ENCODE peak calls at places on chromosome 14, in four cellular contexts. P is WTC11, D is PC-3, U is tibial artery. V is an unnamed sample.

GRCh38 chr14:65827520-65827919 is 415.0 kb downstream of the FUT8 start:
- DNase-seq in U (no peak), D (no peak), P (no peak), V (no peak)

GRCh38 chr14:40119321-40119720 is 687.1 kb upstream of the FBXO33 start:
- DNase-seq in D (peak; percentile 61), U (no peak), P (no peak), V (no peak)

GRCh38 chr14:104355949-104356737 is 217.8 kb downstream of the KIF26A start:
- DNase-seq in P (no peak), D (no peak), U (peak; percentile 16), V (no peak)

GRCh38 chr14:86057018-86057667 is 527.2 kb downstream of the FLRT2 start:
- DNase-seq in U (no peak), P (peak; percentile 30), D (peak; percentile 36), V (peak; percentile 30)

GRCh38 chr14:34837801-34838322 is 37.3 kb downstream of the BAZ1A start:
- DNase-seq in D (peak; percentile 66), U (no peak), P (no peak), V (no peak)

GRCh38 chr14:96117101-96117897 is 78.1 kb downstream of the C14orf132 start:
- DNase-seq in P (no peak), U (no peak), D (peak; percentile 14), V (no peak)

GRCh38 chr14:82422186-82422585 is 888.5 kb upstream of the SEL1L start:
- DNase-seq in P (no peak), D (no peak), U (no peak), V (no peak)

GRCh38 chr14:22991852-22992251 is 9.5 kb upstream of the AJUBA start:
- DNase-seq in D (no peak), U (no peak), P (no peak), V (no peak)

GRCh38 chr14:67817750-67818438 is 1.5 kb upstream of the ZFYVE26 start:
- DNase-seq in U (no peak), D (no peak), P (no peak), V (no peak)

GRCh38 chr14:100872241-100872640 is 31.3 kb downstream of the RTL1 start:
- DNase-seq in P (no peak), U (no peak), D (no peak), V (no peak)

GRCh38 chr14:68124885-68125731 is 305.5 kb downstream of the RAD51B start:
- DNase-seq in D (peak; percentile 79), U (no peak), P (no peak), V (no peak)

GRCh38 chr14:96016761-96017160 is 22.4 kb upstream of the C14orf132 start:
- DNase-seq in P (no peak), D (no peak), U (no peak), V (no peak)

GRCh38 chr14:71206766-71207371 is 299.6 kb downstream of the PCNX1 start:
- DNase-seq in D (peak; percentile 85), P (no peak), U (peak; percentile 67), V (no peak)

GRCh38 chr14:70896317-70896716 is 10.9 kb upstream of the PCNX1 start:
- DNase-seq in D (no peak), P (no peak), U (no peak), V (no peak)

GRCh38 chr14:22735096-22735495 is 31.4 kb upstream of the OXA1L start:
- DNase-seq in P (no peak), D (no peak), U (no peak), V (no peak)

GRCh38 chr14:49586673-49587460 is 687 bp upstream of the RPS29 start:
- DNase-seq in D (peak; percentile 91), P (peak; percentile 39), U (no peak), V (peak; percentile 32)

GRCh38 chr14:95460647-95461478 is 55.6 kb downstream of the SYNE3 start:
- DNase-seq in U (no peak), P (peak; percentile 22), D (peak; percentile 45), V (peak; percentile 14)

GRCh38 chr14:59679872-59680271 is 103.3 kb upstream of the CCDC175 start:
- DNase-seq in U (peak; percentile 84), D (no peak), P (no peak), V (no peak)

GRCh38 chr14:72680853-72681640 is 212.9 kb downstream of the DPF3 start:
- DNase-seq in P (no peak), D (peak; percentile 94), U (no peak), V (no peak)

DNA sequence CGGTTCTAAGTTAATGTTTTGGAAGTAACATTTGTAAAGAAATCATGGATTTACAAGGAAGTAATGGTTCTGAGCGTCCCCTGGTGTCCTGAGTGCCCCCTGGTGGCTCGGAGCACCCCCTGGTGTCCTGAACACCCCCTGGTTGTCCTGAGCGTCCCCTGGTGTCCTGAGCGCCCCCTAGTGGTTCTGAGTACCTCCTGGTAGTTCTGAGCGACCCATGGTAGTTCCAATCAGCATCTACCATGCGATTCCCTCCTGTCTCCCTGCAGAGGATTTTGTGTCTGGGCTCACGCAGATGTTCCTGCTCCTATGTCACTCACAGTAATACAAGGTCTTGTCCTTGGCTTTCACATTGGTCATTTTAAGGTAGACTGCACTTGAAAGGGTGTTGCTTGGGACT is 1352.9 kb downstream of the TMEM121 start:
- DNase-seq in U (no peak), P (no peak), D (peak; percentile 35), V (no peak)
- TF ChIP-seq CTCF in U (no peak), P (no peak), D (peak; percentile 59), V (no peak)

GRCh38 chr14:73785834-73786631 is 65.6 kb upstream of the PTGR2 start:
- DNase-seq in D (peak; percentile 86), U (peak; percentile 88), P (peak; percentile 50), V (peak; percentile 69)
- TF ChIP-seq CTCF in D (no peak), U (peak; percentile 27), P (no peak), V (no peak)

GRCh38 chr14:25406818-25407217 is 356.9 kb upstream of the STXBP6 start:
- DNase-seq in U (no peak), D (peak; percentile 57), P (peak; percentile 59), V (peak; percentile 65)
- TF ChIP-seq CTCF in U (no peak), D (peak; percentile 66), P (peak; percentile 68), V (peak; percentile 75)

GRCh38 chr14:90726656-90727055 is 89.6 kb downstream of the TTC7B start:
- DNase-seq in P (peak; percentile 24), D (peak; percentile 73), U (peak; percentile 81), V (no peak)
- TF ChIP-seq CTCF in P (no peak), D (peak; percentile 56), U (peak; percentile 32), V (no peak)